ENCODE peak calls at places on chromosomes 4 and X, in ten cellular contexts. W is cardiac fibroblast, C is IMR-90, F is fibroblast of lung, Y is kidney epithelial cell, I is HepG2, S is brain microvascular endothelial cell, K is foreskin fibroblast, Z is choroid plexus epithelial cell, H is OCI-LY7. J is an unnamed sample.

GRCh38 chr4:294732-295131 is 10.5 kb downstream of the ZNF732 start:
- DNase-seq in W (no peak), C (no peak), F (no peak), Y (no peak), I (no peak), S (no peak), K (no peak), Z (no peak), H (no peak), J (no peak)

GRCh38 chrX:155334486-155335316 is at the start of gene CLIC2:
- DNase-seq in W (peak), C (peak), F (peak), Y (no peak), I (no peak), S (peak), K (peak), Z (peak), H (no peak), J (peak)

GRCh38 chr4:182826391-182826790 is 90.8 kb downstream of the DCTD start:
- DNase-seq in W (no peak), C (no peak), F (no peak), Y (no peak), I (no peak), S (no peak), K (no peak), Z (no peak), H (peak), J (no peak)

GRCh38 chr4:68717999-68718398 is 47.5 kb upstream of the UGT2B15 start:
- DNase-seq in W (no peak), C (no peak), F (no peak), Y (no peak), I (no peak), S (no peak), K (no peak), Z (no peak), H (no peak), J (no peak)

GRCh38 chr4:110193822-110194761 is 4.3 kb downstream of the ELOVL6 start:
- DNase-seq in W (peak), C (peak), F (peak), Y (peak), I (peak), S (peak), K (peak), Z (peak), H (peak), J (peak)

GRCh38 chrX:20067709-20068315 is 48.9 kb downstream of the MAP7D2 start:
- DNase-seq in W (peak), C (peak), F (peak), Y (peak), I (no peak), S (peak), K (peak), Z (peak), H (no peak), J (peak)

GRCh38 chrX:15594371-15594770 is 6.4 kb downstream of the ACE2 start:
- DNase-seq in W (no peak), C (no peak), F (no peak), Y (no peak), I (no peak), S (no peak), K (no peak), Z (no peak), H (no peak), J (no peak)

GRCh38 chr4:22345055-22345454 is 170.8 kb downstream of the ADGRA3 start:
- DNase-seq in W (no peak), C (no peak), F (no peak), Y (no peak), I (no peak), S (no peak), K (no peak), Z (no peak), H (no peak), J (no peak)

GRCh38 chrX:45719751-45720501 is 519.2 kb upstream of the DIPK2B start:
- DNase-seq in W (no peak), C (no peak), F (no peak), Y (no peak), I (no peak), S (no peak), K (no peak), Z (no peak), H (no peak), J (no peak)

GRCh38 chr4:121977251-121978168 is 25.6 kb upstream of the TRPC3 start:
- DNase-seq in W (peak), C (peak), F (no peak), Y (no peak), I (no peak), S (peak), K (no peak), Z (peak), H (peak), J (peak)

GRCh38 chr4:140673729-140674128 is 82.5 kb downstream of the TBC1D9 start:
- DNase-seq in W (no peak), C (peak), F (peak), Y (no peak), I (no peak), S (no peak), K (peak), Z (peak), H (no peak), J (peak)

GRCh38 chr4:40587826-40588225 is 41.8 kb downstream of the RBM47 start:
- DNase-seq in W (peak), C (peak), F (peak), Y (no peak), I (no peak), S (peak), K (peak), Z (peak), H (no peak), J (peak)

GRCh38 chrX:23434356-23434884 is 99.8 kb downstream of the PTCHD1 start:
- DNase-seq in W (peak), C (peak), F (peak), Y (no peak), I (no peak), S (peak), K (peak), Z (peak), H (no peak), J (peak)

GRCh38 chr4:154009795-154010194 is 220.9 kb upstream of the SFRP2 start:
- DNase-seq in W (no peak), C (no peak), F (no peak), Y (no peak), I (no peak), S (no peak), K (no peak), Z (no peak), H (no peak), J (no peak)

GRCh38 chrX:117752745-117753144 is 363.9 kb downstream of the KLHL13 start:
- DNase-seq in W (no peak), C (no peak), F (no peak), Y (no peak), I (no peak), S (no peak), K (no peak), Z (no peak), H (no peak), J (no peak)

GRCh38 chr4:124085561-124086180 is 626.9 kb downstream of the ANKRD50 start:
- DNase-seq in W (peak), C (no peak), F (peak), Y (no peak), I (no peak), S (no peak), K (no peak), Z (peak), H (no peak), J (peak)

GRCh38 chrX:134780908-134781307 is 122.6 kb upstream of the PLAC1 start:
- DNase-seq in W (no peak), C (no peak), F (no peak), Y (no peak), I (no peak), S (no peak), K (no peak), Z (no peak), H (no peak), J (no peak)

GRCh38 chrX:57516491-57516890 is 75.3 kb upstream of the ZXDB start:
- DNase-seq in W (no peak), C (no peak), F (no peak), Y (no peak), I (no peak), S (no peak), K (no peak), Z (no peak), H (no peak), J (no peak)

DNA sequence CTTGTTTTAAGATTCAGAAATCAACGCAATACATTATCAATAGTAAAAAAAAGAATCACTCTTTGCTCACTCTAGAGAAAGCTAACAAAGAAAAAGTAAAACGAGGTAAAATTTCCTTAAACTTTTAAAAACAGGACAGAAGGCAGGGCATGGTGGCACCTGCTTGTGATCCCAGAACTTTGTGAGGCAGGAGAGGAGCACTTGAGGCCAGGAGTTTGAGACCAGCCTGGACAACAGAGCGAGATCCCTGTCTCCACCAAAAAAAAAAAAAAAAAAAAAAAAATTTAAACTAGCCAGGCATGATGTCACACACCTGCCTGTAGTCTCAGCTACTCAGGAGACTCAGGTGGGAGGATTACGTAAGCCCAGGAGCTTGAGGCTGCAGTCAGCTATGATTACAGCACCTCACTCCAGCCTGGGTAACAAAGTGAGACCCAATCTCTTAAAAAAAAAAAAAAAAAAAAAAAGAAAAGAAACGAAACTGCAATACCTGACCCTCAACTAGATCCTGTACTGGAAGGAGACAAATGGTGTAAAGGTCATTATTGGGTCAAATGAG is 3.5 kb downstream of the CCNI start:
- DNase-seq in W (no peak), C (no peak), F (no peak), Y (no peak), I (peak), S (no peak), K (no peak), Z (no peak), H (peak), J (no peak)
- H3K4me3 ChIP-seq in W (no peak), C (no peak), F (peak), Y (no peak), I (no peak), S (no peak), K (peak), Z (no peak), H (peak), J (peak)

DNA sequence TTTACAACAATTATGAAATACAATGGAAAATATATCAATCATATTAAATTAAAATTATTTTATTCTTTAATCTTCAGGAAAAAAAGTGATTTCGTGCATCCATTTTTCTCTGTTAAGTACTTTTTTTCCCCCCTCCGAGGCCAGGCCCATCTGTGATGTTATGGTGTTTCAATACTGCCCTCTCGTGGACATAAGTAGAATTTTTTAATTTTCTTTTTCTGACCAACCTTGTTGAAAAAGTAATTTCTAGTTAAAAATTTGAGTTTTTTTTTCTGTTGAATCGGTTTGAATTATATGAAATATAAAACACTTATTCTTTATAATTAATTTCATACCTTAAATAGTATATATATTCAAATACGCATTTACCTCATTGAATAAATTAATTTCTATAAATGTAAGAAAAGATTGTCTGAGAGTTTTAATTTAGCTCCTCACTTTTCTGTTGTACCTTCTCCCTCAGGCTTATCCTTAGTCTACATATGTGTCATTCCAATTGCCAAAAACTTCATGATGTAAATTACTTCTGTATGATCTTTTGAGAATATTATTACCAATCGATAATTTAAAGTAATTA is 175.8 kb upstream of the TECRL start:
- DNase-seq in W (peak), C (peak), F (peak), Y (no peak), I (peak), S (no peak), K (no peak), Z (peak), H (peak), J (peak)
- TF ChIP-seq CTCF in W (peak), C (peak), F (peak), Y (peak), I (peak), S (peak), K (peak), Z (peak), H (peak), J (peak)

DNA sequence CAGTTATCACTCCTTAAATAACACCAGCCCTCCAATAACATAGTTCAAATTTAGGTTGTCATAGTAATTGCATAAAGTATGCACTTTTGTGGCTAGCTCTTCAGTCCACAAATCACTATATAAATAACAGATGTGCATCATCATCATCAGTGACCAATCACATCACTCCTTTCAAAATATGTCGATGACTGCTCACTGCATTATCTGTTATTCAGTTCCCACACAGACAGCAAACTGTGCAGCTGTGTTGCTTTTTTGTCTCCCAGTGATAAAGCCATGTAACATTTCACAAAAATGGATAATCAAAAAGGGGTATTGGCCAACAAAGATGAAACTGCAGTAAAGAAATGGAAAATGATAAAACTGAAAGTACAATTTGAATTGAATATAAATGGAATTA is 205.4 kb downstream of the DCLK2 start:
- DNase-seq in W (peak), C (peak), F (peak), Y (no peak), I (no peak), S (peak), K (peak), Z (peak), H (no peak), J (peak)
- H3K4me3 ChIP-seq in W (no peak), C (peak), F (peak), Y (no peak), I (no peak), S (no peak), K (no peak), Z (peak), H (no peak), J (peak)

GRCh38 chrX:101357166-101357795 is 8.7 kb upstream of the TIMM8A start:
- DNase-seq in W (peak), C (peak), F (no peak), Y (no peak), I (no peak), S (peak), K (no peak), Z (peak), H (peak), J (peak)
- TF ChIP-seq CTCF in W (peak), C (peak), F (peak), Y (peak), I (no peak), S (peak), K (no peak), Z (peak), H (peak), J (peak)

GRCh38 chrX:150352581-150352980 is 10.5 kb upstream of the MAMLD1 start:
- DNase-seq in W (peak), C (peak), F (peak), Y (no peak), I (no peak), S (no peak), K (no peak), Z (no peak), H (no peak), J (no peak)
- H3K4me3 ChIP-seq in W (no peak), C (no peak), F (no peak), Y (no peak), I (no peak), S (no peak), K (no peak), Z (no peak), H (no peak), J (no peak)

GRCh38 chrX:102341867-102342266 is 94.9 kb downstream of the NXF2 start:
- DNase-seq in W (no peak), C (no peak), F (no peak), Y (no peak), I (no peak), S (no peak), K (peak), Z (peak), H (no peak), J (no peak)
- TF ChIP-seq CTCF in W (peak), C (peak), F (peak), Y (peak), I (no peak), S (peak), K (peak), Z (peak), H (peak), J (peak)

DNA sequence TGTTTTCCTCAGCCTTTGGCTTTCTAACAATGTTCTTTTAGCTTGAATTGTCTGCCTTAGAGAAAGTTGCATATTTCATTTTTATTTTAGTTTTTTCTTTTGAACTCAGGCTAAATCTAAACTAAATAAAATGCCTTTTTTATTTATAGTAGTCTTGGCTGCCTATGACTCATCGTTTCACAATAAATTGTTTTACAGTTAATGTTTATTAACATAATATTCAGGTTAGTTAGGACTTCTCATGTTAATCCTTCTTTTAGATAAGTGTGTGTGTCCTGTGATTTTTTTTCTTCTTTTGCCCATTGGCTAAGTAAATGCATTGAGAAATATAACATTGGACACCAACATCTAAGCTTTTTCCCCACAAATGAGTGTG is 1.6 kb downstream of the RP2 start:
- DNase-seq in W (no peak), C (peak), F (no peak), Y (no peak), I (no peak), S (no peak), K (no peak), Z (no peak), H (no peak), J (peak)
- H3K4me3 ChIP-seq in W (peak), C (peak), F (peak), Y (peak), I (peak), S (peak), K (peak), Z (peak), H (peak), J (peak)

J was measured in fibroblast of villous mesenchyme.